ENCODE peak calls at places on chromosome 6, in five cellular contexts. Y is AG04450; B is bronchial epithelial cell; J is CD8-positive, alpha-beta T cell; X is left ventricle myocardium inferior. Z is an unnamed sample.
A peak's percentile ranks its signal among the peaks of the same experiment; 100 is the strongest.

GRCh38 chr6:161949531-161949930 is 675.7 kb upstream of the AGPAT4 start:
- DNase-seq in Y (no peak), B (peak; percentile 1), J (no peak), X (no peak), Z (no peak)

GRCh38 chr6:112286010-112286409 is 31.6 kb upstream of the LAMA4 start:
- DNase-seq in Y (no peak), X (no peak), B (no peak), J (peak; percentile 52), Z (no peak)

GRCh38 chr6:44162876-44163625 is 4.4 kb downstream of the CAPN11 start:
- DNase-seq in Y (no peak), X (no peak), B (no peak), J (no peak), Z (no peak)

GRCh38 chr6:147586044-147586443 is 77.6 kb downstream of the SAMD5 start:
- DNase-seq in X (no peak), B (peak; percentile 28), Y (no peak), J (no peak), Z (no peak)

GRCh38 chr6:138115877-138116660 is 8.8 kb upstream of the PERP start:
- DNase-seq in X (no peak), J (peak; percentile 57), Y (peak; percentile 37), B (peak; percentile 62), Z (peak; percentile 68)

GRCh38 chr6:33974030-33974429 is 170.2 kb upstream of the MLN start:
- DNase-seq in Y (no peak), J (no peak), B (no peak), X (no peak), Z (no peak)

GRCh38 chr6:164108869-164109769 is 694.6 kb downstream of the QKI start:
- DNase-seq in X (peak; percentile 91), J (no peak), Y (no peak), B (peak; percentile 14), Z (peak; percentile 90)

GRCh38 chr6:36580184-36580526 is 14.0 kb upstream of the SRSF3 start:
- DNase-seq in X (no peak), Y (no peak), J (no peak), B (no peak), Z (no peak)

GRCh38 chr6:16355699-16356481 is 117.5 kb downstream of the GMPR start:
- DNase-seq in J (no peak), B (no peak), Y (no peak), X (no peak), Z (no peak)

GRCh38 chr6:116990679-116991078 is 113.6 kb downstream of the RFX6 start:
- DNase-seq in Y (no peak), X (no peak), B (no peak), J (no peak), Z (no peak)

GRCh38 chr6:136225496-136225895 is 24.6 kb downstream of the MTFR2 start:
- DNase-seq in J (no peak), B (peak; percentile 31), X (no peak), Y (no peak), Z (no peak)

GRCh38 chr6:170378502-170378901 is 71.9 kb downstream of the FAM120B start:
- DNase-seq in Y (no peak), B (no peak), J (peak; percentile 69), X (no peak), Z (no peak)

DNA sequence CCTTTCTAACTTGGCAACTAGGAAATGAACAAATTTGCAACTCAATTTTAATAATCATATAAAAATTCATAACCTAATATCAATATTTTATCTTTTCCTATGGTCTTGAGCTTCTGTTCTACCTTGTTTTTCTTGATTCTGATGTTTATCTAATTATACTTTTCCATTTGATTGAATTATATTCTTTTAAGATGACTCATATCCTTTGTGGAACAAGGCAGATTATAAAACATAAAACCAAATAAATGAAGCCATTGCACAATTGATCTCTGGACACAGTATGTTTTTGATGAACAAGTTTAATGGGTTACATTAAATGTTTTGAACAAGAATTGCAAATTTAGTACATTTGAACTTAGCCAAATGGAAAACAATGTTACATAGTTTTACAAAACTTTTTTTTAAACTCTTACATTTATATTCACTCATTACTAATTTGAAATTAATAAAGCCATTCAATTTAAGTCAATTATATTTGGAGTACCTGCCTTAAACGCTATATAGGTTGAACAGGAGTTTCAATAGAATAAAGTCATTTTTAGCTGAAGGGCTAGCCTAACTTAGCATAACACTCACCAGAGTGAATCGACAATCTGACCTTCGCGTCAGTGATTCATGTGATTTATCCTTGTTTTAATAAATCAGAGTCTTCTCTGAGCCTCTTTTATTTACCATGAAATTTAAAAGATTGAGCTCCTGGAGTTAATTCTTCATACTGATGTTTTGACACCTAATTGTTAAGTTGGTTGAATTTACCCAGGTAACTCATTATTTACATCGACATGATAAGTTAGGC is 3.8 kb downstream of the NCOA7 start:
- DNase-seq in Y (no peak), B (peak; percentile 53), X (no peak), J (no peak), Z (no peak)
- H3K4me3 ChIP-seq in Y (no peak overlapping the region), B (no peak overlapping the region), X (no peak overlapping the region), J (no peak overlapping the region), Z (no peak overlapping the region)

GRCh38 chr6:40689181-40689580 is 102.0 kb upstream of the LRFN2 start:
- DNase-seq in Y (no peak), B (no peak), J (no peak), X (no peak), Z (no peak)

GRCh38 chr6:40681622-40682021 is 94.5 kb upstream of the LRFN2 start:
- DNase-seq in Y (no peak), B (no peak), X (no peak), J (no peak), Z (no peak)

GRCh38 chr6:40688214-40688761 is 101.1 kb upstream of the LRFN2 start:
- DNase-seq in B (no peak), J (no peak), Y (no peak), X (no peak), Z (no peak)

GRCh38 chr6:40685771-40686170 is 98.6 kb upstream of the LRFN2 start:
- DNase-seq in Y (no peak), J (no peak), B (no peak), X (no peak), Z (no peak)
- H3K27me3 ChIP-seq in Y (no peaks in the 10 kb centered on the region), J (no peaks in the 10 kb centered on the region), B (no peaks in the 10 kb centered on the region), X (peaks cover 29% of the 10 kb centered on the region), Z (no peaks in the 10 kb centered on the region)

GRCh38 chr6:119322034-119322433 is 27.5 kb downstream of the MAN1A1 start:
- DNase-seq in Y (no peak), X (no peak), J (no peak), B (no peak), Z (no peak)
- H3K4me3 ChIP-seq in Y (no peak overlapping the region), X (no peak overlapping the region), J (no peak overlapping the region), B (no peak overlapping the region), Z (no peak overlapping the region)

GRCh38 chr6:40128149-40128548 is 193.9 kb upstream of the MOCS1 start:
- DNase-seq in J (no peak), Y (no peak), B (no peak), X (no peak), Z (no peak)

GRCh38 chr6:40125680-40126079 is 191.4 kb upstream of the MOCS1 start:
- DNase-seq in Y (no peak), J (no peak), B (no peak), X (no peak), Z (no peak)

GRCh38 chr6:40131675-40132074 is 197.4 kb upstream of the MOCS1 start:
- DNase-seq in X (no peak), B (no peak), Y (no peak), J (no peak), Z (no peak)
- H3K27me3 ChIP-seq in X (peaks cover 12% of the 10 kb centered on the region), B (no peaks in the 10 kb centered on the region), Y (no peaks in the 10 kb centered on the region), J (no peaks in the 10 kb centered on the region), Z (no peaks in the 10 kb centered on the region)

GRCh38 chr6:14059791-14060436 is 57.7 kb upstream of the CD83 start:
- DNase-seq in J (no peak), B (peak; percentile 73), X (peak; percentile 41), Y (no peak), Z (no peak)
- H3K4me3 ChIP-seq in J (no peak overlapping the region), B (no peak overlapping the region), X (no peak overlapping the region), Y (no peak overlapping the region), Z (no peak overlapping the region)

GRCh38 chr6:8943073-8943472 is 507.7 kb upstream of the SLC35B3 start:
- DNase-seq in B (no peak), X (no peak), J (no peak), Y (no peak), Z (no peak)
- H3K27me3 ChIP-seq in B (no peaks in the 10 kb centered on the region), X (no peaks in the 10 kb centered on the region), J (no peaks in the 10 kb centered on the region), Y (no peaks in the 10 kb centered on the region), Z (no peaks in the 10 kb centered on the region)

GRCh38 chr6:106273087-106273486 is 52.5 kb downstream of the ATG5 start:
- DNase-seq in X (no peak), J (no peak), Y (no peak), B (no peak), Z (no peak)
- H3K4me3 ChIP-seq in X (no peak overlapping the region), J (no peak overlapping the region), Y (no peak overlapping the region), B (no peak overlapping the region), Z (no peak overlapping the region)

DNA sequence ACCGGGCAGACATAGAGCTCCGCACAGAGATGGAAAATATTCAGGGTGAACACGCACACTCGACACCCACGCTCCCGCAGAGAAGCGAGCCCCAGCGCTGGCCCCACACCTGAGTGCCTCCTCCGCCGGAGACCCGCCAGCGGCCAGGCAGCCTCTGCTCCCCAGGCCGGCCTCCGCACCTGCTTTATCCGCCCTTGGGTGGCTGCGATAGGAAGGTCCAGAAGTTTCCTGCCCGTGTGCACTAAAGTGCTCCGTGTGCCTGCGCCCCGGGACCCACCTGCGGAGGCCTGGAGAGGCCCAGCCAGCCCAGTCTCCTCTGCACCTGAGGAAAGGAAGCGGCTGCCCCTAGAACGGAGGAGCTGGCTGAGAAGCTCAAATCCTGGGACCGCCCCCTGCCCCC is 10.8 kb upstream of the FOXC1 start:
- DNase-seq in B (no peak), J (no peak), Y (no peak), X (no peak), Z (no peak)
- H3K27me3 ChIP-seq in B (peaks cover 6% of the 10 kb centered on the region), J (peaks cover 24% of the 10 kb centered on the region), Y (peaks cover 39% of the 10 kb centered on the region), X (peaks cover 80% of the 10 kb centered on the region), Z (no peaks in the 10 kb centered on the region)

GRCh38 chr6:108363113-108363512 is 68.3 kb downstream of the AFG1L start:
- DNase-seq in X (no peak), B (no peak), Y (no peak), J (no peak), Z (no peak)

GRCh38 chr6:108362455-108362854 is 67.6 kb downstream of the AFG1L start:
- DNase-seq in B (no peak), Y (no peak), X (no peak), J (no peak), Z (no peak)

GRCh38 chr6:108364470-108364869 is 69.6 kb downstream of the AFG1L start:
- DNase-seq in B (no peak), Y (no peak), X (no peak), J (no peak), Z (no peak)

GRCh38 chr6:108365488-108365887 is 70.6 kb downstream of the AFG1L start:
- DNase-seq in X (no peak), J (no peak), B (no peak), Y (no peak), Z (no peak)

DNA sequence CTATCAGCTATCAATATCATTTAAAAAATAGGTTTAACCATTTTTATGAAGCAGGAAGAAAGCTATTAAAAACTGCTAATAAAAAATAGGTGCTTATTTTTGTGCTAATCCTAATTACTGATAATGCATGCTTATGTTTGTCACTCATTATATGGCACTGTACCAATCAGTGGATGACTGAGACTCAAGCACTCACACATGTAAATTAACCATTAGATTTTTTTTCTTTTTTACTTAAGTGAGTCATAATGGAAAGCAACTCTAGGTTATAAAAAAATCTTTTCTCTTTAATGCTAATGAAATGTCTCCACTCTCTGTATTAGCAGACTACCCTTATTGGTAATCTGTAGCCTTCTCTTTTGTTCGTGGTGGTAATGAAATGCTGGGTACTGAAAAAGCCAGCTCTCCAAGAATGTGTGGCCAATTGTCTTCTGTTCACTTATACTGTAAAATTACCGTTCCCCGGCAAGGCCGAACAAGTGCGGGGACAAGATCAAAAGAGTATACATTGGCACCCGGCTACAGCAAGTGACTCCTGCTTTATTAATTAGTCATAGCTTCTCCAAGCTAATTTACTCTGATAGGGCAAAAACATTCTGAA is 69.0 kb downstream of the AFG1L start:
- DNase-seq in Y (no peak), J (no peak), B (peak; percentile 67), X (no peak), Z (no peak)
- H3K4me3 ChIP-seq in Y (no peak overlapping the region), J (no peak overlapping the region), B (no peak overlapping the region), X (no peak overlapping the region), Z (no peak overlapping the region)